ENCODE peak calls at places on chromosome X, in four cellular contexts. X is cardiac muscle cell, J is ovary, V is kidney. N is an unnamed sample.

GRCh38 chrX:77510007-77510406 is 62.8 kb downstream of the FGF16 start:
- DNase-seq in V (no peak), J (no peak), X (no peak), N (no peak)

GRCh38 chrX:42093756-42094155 is 170.4 kb upstream of the CASK start:
- DNase-seq in X (no peak), V (no peak), J (no peak), N (no peak)

GRCh38 chrX:53317365-53318069 is 36.1 kb upstream of the IQSEC2 start:
- DNase-seq in V (peak; percentile 81), X (peak; percentile 66), J (peak; percentile 77), N (peak; percentile 88)

GRCh38 chrX:136870064-136870463 is 10.5 kb downstream of the RBMX start:
- DNase-seq in X (no peak), J (no peak), V (no peak), N (no peak)

GRCh38 chrX:23764183-23764582 is 18.8 kb upstream of the SAT1 start:
- DNase-seq in V (no peak), X (no peak), J (no peak), N (no peak)

GRCh38 chrX:2388669-2389068 is 112.1 kb downstream of the DHRSX start:
- DNase-seq in V (no peak), J (no peak), X (no peak), N (no peak)

GRCh38 chrX:18406531-18407266 is 18.7 kb upstream of the CDKL5 start:
- DNase-seq in V (no peak), X (no peak), J (no peak), N (no peak)

GRCh38 chrX:17692709-17693346 is 44.5 kb upstream of the SCML1 start:
- DNase-seq in J (no peak), X (peak; percentile 45), V (no peak), N (no peak)

GRCh38 chrX:148043456-148043855 is 62.3 kb downstream of the FMR1NB start:
- DNase-seq in J (no peak), V (no peak), X (no peak), N (no peak)

GRCh38 chrX:103658681-103659433 is 27.6 kb downstream of the MORF4L2 start:
- DNase-seq in V (no peak), X (no peak), J (no peak), N (no peak)

GRCh38 chrX:154603438-154604430 is 15.3 kb downstream of the CTAG1B start:
- DNase-seq in V (no peak), X (no peak), J (no peak), N (no peak)

GRCh38 chrX:154039577-154039976 is 19.9 kb upstream of the IRAK1 start:
- DNase-seq in J (peak; percentile 17), V (no peak), X (no peak), N (no peak)

GRCh38 chrX:96615448-96615847 is 69.2 kb upstream of the DIAPH2 start:
- DNase-seq in X (no peak), V (no peak), J (no peak), N (no peak)

GRCh38 chrX:86195343-86195742 is 47.1 kb downstream of the DACH2 start:
- DNase-seq in X (no peak), V (no peak), J (no peak), N (no peak)

GRCh38 chrX:108090474-108091265 is 672 bp downstream of the PSMD10 start:
- DNase-seq in X (peak; percentile 8), J (no peak), V (no peak), N (no peak)

GRCh38 chrX:74579597-74580209 is 34.7 kb downstream of the RLIM start:
- DNase-seq in X (no peak), J (no peak), V (no peak), N (no peak)

GRCh38 chrX:136112781-136113180 is 34.6 kb upstream of the FHL1 start:
- DNase-seq in J (no peak), X (no peak), V (no peak), N (no peak)

GRCh38 chrX:69231903-69232302 is 66.7 kb upstream of the PJA1 start:
- DNase-seq in J (no peak), V (no peak), X (no peak), N (no peak)

GRCh38 chrX:114798902-114799301 is 215.0 kb downstream of the HTR2C start:
- DNase-seq in J (no peak), X (no peak), V (no peak), N (no peak)

GRCh38 chrX:1249101-1249887 is 19.3 kb upstream of the CSF2RA start:
- DNase-seq in X (peak; percentile 82), J (no peak), V (no peak), N (no peak)

GRCh38 chrX:76428243-76429130 is 977 bp downstream of the MAGEE1 start:
- DNase-seq in X (no peak), J (no peak), V (peak; percentile 75), N (peak; percentile 74)

GRCh38 chrX:107440187-107440586 is 9.3 kb upstream of the FRMPD3 start:
- DNase-seq in V (no peak), X (no peak), J (no peak), N (no peak)

GRCh38 chrX:106897259-106897658 is 5.9 kb downstream of the RIPPLY1 start:
- DNase-seq in V (no peak), X (no peak), J (no peak), N (no peak)

GRCh38 chrX:105323951-105324350 is 103.5 kb upstream of the TEX13A start:
- DNase-seq in J (no peak), V (no peak), X (no peak), N (no peak)

GRCh38 chrX:57119416-57119815 is 1.9 kb downstream of the SPIN2B start:
- DNase-seq in X (no peak), J (no peak), V (no peak), N (no peak)

GRCh38 chrX:6299724-6300123 is 71.1 kb upstream of the NLGN4X start:
- DNase-seq in V (no peak), J (no peak), X (no peak), N (no peak)

GRCh38 chrX:149830192-149830873 is 48.6 kb downstream of the MAGEA9 start:
- DNase-seq in J (peak; percentile 45), V (no peak), X (peak; percentile 34), N (no peak)

GRCh38 chrX:153646620-153647373 is at the start of gene DUSP9:
- DNase-seq in V (peak; percentile 80), J (peak; percentile 60), X (peak; percentile 69), N (peak; percentile 76)

GRCh38 chrX:33336783-33337182 is 125.4 kb upstream of the DMD start:
- DNase-seq in V (no peak), J (no peak), X (peak; percentile 70), N (no peak)

GRCh38 chrX:100264200-100264599 is 145.9 kb downstream of the PCDH19 start:
- DNase-seq in V (no peak), X (no peak), J (no peak), N (no peak)

GRCh38 chrX:22800360-22800759 is 199.4 kb upstream of the DDX53 start:
- DNase-seq in X (no peak), J (no peak), V (peak; percentile 37), N (peak; percentile 67)

GRCh38 chrX:135112096-135112729 is 8.1 kb downstream of the ETDB start:
- DNase-seq in X (peak; percentile 28), J (no peak), V (no peak), N (no peak)

GRCh38 chrX:13077168-13077567 is 32.7 kb upstream of the FAM9C start:
- DNase-seq in V (no peak), J (no peak), X (no peak), N (peak; percentile 60)

GRCh38 chrX:155026727-155027508 is at the start of gene FUNDC2:
- DNase-seq in X (peak; percentile 93), V (peak; percentile 98), J (peak; percentile 93), N (peak; percentile 96)

GRCh38 chrX:23871905-23872546 is 35.7 kb downstream of the APOO start:
- DNase-seq in J (no peak), X (no peak), V (no peak), N (no peak)

GRCh38 chrX:107731831-107732502 is 43.6 kb downstream of the TSC22D3 start:
- DNase-seq in V (peak; percentile 96), X (peak; percentile 98), J (peak; percentile 92), N (peak; percentile 93)

GRCh38 chrX:7074135-7074907 is 73.2 kb upstream of the STS start:
- DNase-seq in X (no peak), J (no peak), V (no peak), N (no peak)

GRCh38 chrX:97290199-97290598 is 406.5 kb downstream of the RPA4 start:
- DNase-seq in X (no peak), V (no peak), J (no peak), N (no peak)

GRCh38 chrX:40170830-40171512 is 73.2 kb upstream of the BCOR start:
- DNase-seq in J (no peak), X (peak; percentile 56), V (no peak), N (no peak)
- H3K4me1 ChIP-seq in J (peaks cover 2% of the 10 kb centered on the region), X (peaks cover 51% of the 10 kb centered on the region), V (peaks cover 19% of the 10 kb centered on the region), N (no peaks in the 10 kb centered on the region)

DNA sequence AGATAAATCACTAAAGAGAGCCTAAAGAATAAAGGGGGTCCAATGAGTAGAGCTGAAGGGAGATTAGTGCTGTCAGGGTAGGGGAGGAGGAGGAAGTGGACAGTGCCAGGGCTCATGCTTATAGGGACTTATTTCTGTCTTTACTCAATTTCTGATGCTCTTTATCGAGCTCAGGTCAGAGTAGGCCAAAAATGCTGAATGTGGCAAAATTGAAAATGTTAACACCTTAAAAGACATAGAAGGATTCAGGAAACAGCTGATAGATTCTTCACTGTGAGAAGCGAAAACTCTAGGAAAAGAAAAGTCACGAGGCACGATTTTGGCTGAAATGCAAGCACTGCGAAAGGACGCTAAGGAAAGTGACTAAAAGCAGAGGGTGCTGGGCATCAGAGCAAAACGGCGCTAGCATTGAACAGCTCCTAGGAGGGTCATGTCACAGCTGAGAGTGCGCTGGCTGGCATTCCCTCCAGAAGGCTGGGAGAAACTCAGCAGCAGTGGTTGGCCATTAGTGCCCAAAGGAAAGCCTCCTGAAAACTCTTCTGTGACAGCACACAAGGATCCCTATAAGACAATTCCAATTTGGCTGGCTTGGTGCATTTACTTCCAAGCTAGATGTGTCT is 150.9 kb downstream of the HS6ST2 start:
- DNase-seq in V (no peak), X (no peak), J (no peak), N (no peak)
- H3K27ac ChIP-seq in V (no peak overlapping the region), X (no peak overlapping the region), J (no peak overlapping the region), N (no peak overlapping the region)

DNA sequence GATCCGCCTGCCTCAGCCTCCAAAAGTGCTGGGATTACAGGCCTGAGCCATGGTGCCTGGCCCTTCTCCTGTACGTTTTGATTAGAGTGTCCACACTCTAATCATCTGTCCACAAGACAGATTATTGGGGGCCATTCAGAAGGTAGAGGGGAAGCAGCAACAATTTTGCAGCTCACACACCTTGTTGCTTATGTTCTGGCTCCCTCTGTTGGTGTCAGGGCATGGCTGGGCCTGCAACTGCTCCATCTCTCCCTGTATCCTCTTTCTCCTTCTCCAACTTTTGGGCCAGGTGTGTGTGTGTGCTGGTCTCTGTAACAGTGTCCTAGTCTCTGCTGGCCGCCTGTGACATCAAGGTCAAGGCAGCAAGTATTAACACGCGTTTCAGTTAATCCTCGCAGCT is 125.5 kb upstream of the MBNL3 start:
- DNase-seq in V (no peak), J (no peak), X (peak; percentile 42), N (no peak)
- H3K4me1 ChIP-seq in V (no peaks in the 10 kb centered on the region), J (no peaks in the 10 kb centered on the region), X (peaks cover 13% of the 10 kb centered on the region), N (no peaks in the 10 kb centered on the region)

DNA sequence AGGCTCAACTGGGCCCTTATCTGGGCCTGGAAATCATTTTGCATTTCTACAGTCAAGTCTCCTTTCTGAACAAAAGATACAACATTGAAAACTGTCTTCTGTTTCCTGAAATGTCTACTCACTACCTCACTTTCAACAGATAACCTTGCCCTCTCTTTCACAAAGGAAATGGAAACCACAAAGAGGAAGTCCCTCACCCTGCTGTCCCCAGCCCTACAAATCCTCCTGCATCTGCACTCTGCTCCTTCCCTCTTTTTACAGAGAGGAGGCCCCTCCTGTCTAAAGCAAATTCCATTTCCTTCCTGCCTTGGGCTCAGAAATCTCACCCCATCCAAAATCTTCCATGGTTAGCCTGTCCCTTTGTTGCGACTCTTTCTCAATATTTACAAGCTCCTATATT is 24.8 kb upstream of the CYBB start:
- DNase-seq in V (no peak), J (no peak), X (no peak), N (no peak)
- H3K27ac ChIP-seq in V (no peak overlapping the region), J (no peak overlapping the region), X (no peak overlapping the region), N (no peak overlapping the region)

GRCh38 chrX:43899878-43900815 is 17.9 kb upstream of the MAOB start:
- DNase-seq in J (no peak), V (no peak), X (no peak), N (no peak)
- H3K4me1 ChIP-seq in J (peaks cover 2% of the 10 kb centered on the region), V (peaks cover 6% of the 10 kb centered on the region), X (no peaks in the 10 kb centered on the region), N (no peaks in the 10 kb centered on the region)